ENCODE peak calls at places on chromosomes 3 and 15, in four cellular contexts. G is neuronal stem cell, Z is mesenchymal stem cell, L is H1. I is an unnamed sample.

GRCh38 chr15:29139540-29140459 is 129.8 kb downstream of the NSMCE3 start:
- DNase-seq in Z (peak; percentile 35), G (peak; percentile 55), L (peak; percentile 54), I (no peak)

GRCh38 chr3:71101581-71101980 is 481.9 kb downstream of the FOXP1 start:
- DNase-seq in G (no peak), Z (peak; percentile 69), L (no peak), I (peak; percentile 18)

GRCh38 chr15:35023794-35024193 is 35.7 kb upstream of the ZNF770 start:
- DNase-seq in G (no peak), L (no peak), Z (no peak), I (no peak)

GRCh38 chr15:77528290-77528967 is 104.3 kb downstream of the LINGO1 start:
- DNase-seq in L (no peak), G (no peak), Z (no peak), I (no peak)

GRCh38 chr15:94584833-94585244 is 353.5 kb downstream of the MCTP2 start:
- DNase-seq in Z (no peak), G (no peak), L (no peak), I (no peak)

GRCh38 chr3:66410371-66410770 is 90.5 kb downstream of the LRIG1 start:
- DNase-seq in G (no peak), Z (no peak), L (no peak), I (no peak)

GRCh38 chr15:79872358-79873017 is 24.3 kb downstream of the MTHFS start:
- DNase-seq in Z (peak; percentile 81), L (no peak), G (no peak), I (peak; percentile 69)

GRCh38 chr15:97929456-97930229 is 30.9 kb upstream of the ARRDC4 start:
- DNase-seq in L (no peak), Z (no peak), G (no peak), I (no peak)

GRCh38 chr15:44663410-44664272 is at the start of gene SPG11:
- DNase-seq in L (peak; percentile 99), Z (peak; percentile 97), G (peak; percentile 95), I (peak; percentile 100)

GRCh38 chr3:156812521-156813335 is 13.4 kb upstream of the LEKR1 start:
- DNase-seq in Z (peak; percentile 93), G (no peak), L (no peak), I (no peak)

GRCh38 chr3:13654330-13655073 is 105.6 kb downstream of the FBLN2 start:
- DNase-seq in L (no peak), Z (no peak), G (no peak), I (no peak)

GRCh38 chr15:67834593-67835348 is 5.1 kb downstream of the RNU6-1 start:
- DNase-seq in L (no peak), Z (no peak), G (no peak), I (no peak)

GRCh38 chr3:21326704-21327103 is 424.3 kb downstream of the ZNF385D start:
- DNase-seq in G (peak; percentile 35), Z (no peak), L (no peak), I (peak; percentile 32)

GRCh38 chr3:64244011-64244942 is 19.0 kb upstream of the PRICKLE2 start:
- DNase-seq in Z (no peak), L (no peak), G (no peak), I (peak; percentile 48)

GRCh38 chr3:124845406-124845805 is 41.8 kb downstream of the ITGB5 start:
- DNase-seq in G (no peak), L (no peak), Z (peak; percentile 84), I (no peak)

GRCh38 chr15:88035381-88035780 is 221.2 kb downstream of the NTRK3 start:
- DNase-seq in Z (no peak), G (no peak), L (no peak), I (no peak)

GRCh38 chr3:94936023-94936580 is 873.2 kb downstream of the NSUN3 start:
- DNase-seq in G (no peak), L (no peak), Z (no peak), I (peak; percentile 13)

GRCh38 chr15:66505430-66505811 is 295 bp downstream of the ZWILCH start:
- DNase-seq in G (no peak), L (no peak), Z (no peak), I (no peak)

GRCh38 chr15:49982586-49982985 is 136.4 kb downstream of the ATP8B4 start:
- DNase-seq in L (no peak), Z (peak; percentile 76), G (no peak), I (peak; percentile 50)

GRCh38 chr3:117404756-117405155 is 695.2 kb downstream of the TUSC7 start:
- DNase-seq in L (no peak), Z (no peak), G (no peak), I (no peak)

GRCh38 chr3:73401058-73401457 is 223.7 kb downstream of the PDZRN3 start:
- DNase-seq in Z (peak; percentile 67), L (no peak), G (no peak), I (peak; percentile 63)

GRCh38 chr3:133522036-133522435 is 51.5 kb upstream of the CDV3 start:
- DNase-seq in G (no peak), Z (no peak), L (no peak), I (no peak)

GRCh38 chr3:99859855-99860254 is 42.2 kb downstream of the CMSS1 start:
- DNase-seq in G (no peak), Z (peak; percentile 94), L (no peak), I (peak; percentile 14)

GRCh38 chr3:117681619-117682018 is 972.0 kb downstream of the TUSC7 start:
- DNase-seq in L (no peak), G (no peak), Z (no peak), I (no peak)

GRCh38 chr15:84702961-84703482 is 12.9 kb downstream of the SEC11A start:
- DNase-seq in Z (peak; percentile 83), G (no peak), L (no peak), I (no peak)

GRCh38 chr15:38004218-38004848 is 69.9 kb downstream of the TMCO5A start:
- DNase-seq in L (no peak), Z (no peak), G (no peak), I (no peak)

GRCh38 chr15:70447081-70447480 is 316.3 kb downstream of the UACA start:
- DNase-seq in Z (no peak), L (no peak), G (no peak), I (no peak)

GRCh38 chr3:45105855-45106655 is 40.1 kb downstream of the CDCP1 start:
- DNase-seq in L (no peak), G (no peak), Z (peak; percentile 98), I (no peak)

GRCh38 chr15:52994290-52994689 is 204.2 kb upstream of the ONECUT1 start:
- DNase-seq in Z (no peak), L (no peak), G (no peak), I (no peak)

GRCh38 chr3:81216192-81216591 is 545.3 kb downstream of the GBE1 start:
- DNase-seq in Z (no peak), G (no peak), L (no peak), I (no peak)

GRCh38 chr15:27806396-27806795 is 292.7 kb downstream of the OCA2 start:
- DNase-seq in G (no peak), Z (no peak), L (no peak), I (no peak)

GRCh38 chr3:24837601-24838000 is 343.0 kb upstream of the THRB start:
- DNase-seq in L (no peak), Z (no peak), G (no peak), I (no peak)

GRCh38 chr15:90000175-90000923 is 775 bp upstream of the ZNF710 start:
- DNase-seq in Z (peak; percentile 50), G (peak; percentile 41), L (no peak), I (no peak)

GRCh38 chr15:57827021-57827420 is 120.5 kb downstream of the POLR2M start:
- DNase-seq in Z (no peak), G (no peak), L (no peak), I (no peak)

DNA sequence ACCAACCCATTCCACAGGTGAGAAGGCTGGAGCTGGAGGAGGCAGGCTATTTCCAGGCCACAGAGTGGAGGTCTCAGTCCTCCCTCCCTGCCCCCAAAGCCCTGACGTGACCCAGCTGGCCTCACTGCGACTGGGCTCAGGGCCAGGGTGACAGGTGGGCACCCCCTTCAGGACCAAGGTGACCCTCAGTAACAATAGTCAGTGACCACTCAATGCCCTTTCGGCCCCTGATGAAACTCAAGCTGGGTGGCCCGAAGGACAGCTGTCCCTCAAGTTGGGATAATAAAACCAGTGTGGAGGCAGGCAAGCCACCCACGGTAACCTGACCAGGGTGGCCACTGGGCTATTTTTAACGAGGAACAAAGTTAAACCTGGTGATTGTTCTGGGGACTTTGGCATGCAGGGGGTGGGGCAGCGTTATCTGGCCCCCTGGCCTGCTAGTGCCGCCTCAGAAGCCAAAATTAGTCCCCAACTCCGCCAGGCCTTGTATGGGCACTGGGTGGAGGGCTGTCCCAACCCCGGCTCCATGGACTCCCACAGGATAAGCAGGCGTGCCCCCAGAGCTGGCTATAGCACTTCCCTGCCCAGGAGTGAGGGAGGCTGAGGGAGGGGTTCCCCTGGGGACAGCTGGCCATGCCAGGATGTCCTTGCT is 1.1 kb downstream of the TNNC1 start:
- DNase-seq in G (no peak), L (no peak), Z (no peak), I (no peak)
- H3K9ac ChIP-seq in G (peak overlapping the region; percentile 66), L (no peak overlapping the region), Z (no peak overlapping the region), I (no peak overlapping the region)

DNA sequence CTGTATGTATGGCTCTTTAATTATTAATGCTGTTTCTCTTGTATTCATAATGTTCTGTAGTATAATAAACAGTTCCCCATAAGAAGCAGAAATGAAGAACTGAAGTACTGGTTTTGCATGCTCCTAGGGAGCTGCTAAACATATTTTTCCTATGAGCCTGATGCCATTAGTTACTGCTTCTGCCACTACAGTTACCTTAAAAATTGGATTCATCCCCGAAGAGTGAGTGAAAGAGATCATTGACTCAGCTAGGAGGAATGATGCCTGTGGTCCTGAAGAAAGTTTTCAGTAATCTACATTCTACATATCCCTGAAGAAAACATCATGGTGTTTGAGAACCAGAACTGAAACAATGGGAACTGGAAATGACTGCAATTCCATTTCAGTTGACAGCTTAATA is 37.1 kb upstream of the ST3GAL6 start:
- DNase-seq in Z (no peak), L (no peak), G (no peak), I (no peak)
- H2BK120ac ChIP-seq in Z (no peak overlapping the region), L (no peak overlapping the region), G (no peak overlapping the region), I (no peak overlapping the region)

GRCh38 chr3:31234143-31234542 is 298.6 kb upstream of the STT3B start:
- DNase-seq in L (no peak), Z (no peak), G (no peak), I (no peak)
- H3K18ac ChIP-seq in L (no peak overlapping the region), Z (no peak overlapping the region), G (peak overlapping the region; percentile 62), I (no peak overlapping the region)

DNA sequence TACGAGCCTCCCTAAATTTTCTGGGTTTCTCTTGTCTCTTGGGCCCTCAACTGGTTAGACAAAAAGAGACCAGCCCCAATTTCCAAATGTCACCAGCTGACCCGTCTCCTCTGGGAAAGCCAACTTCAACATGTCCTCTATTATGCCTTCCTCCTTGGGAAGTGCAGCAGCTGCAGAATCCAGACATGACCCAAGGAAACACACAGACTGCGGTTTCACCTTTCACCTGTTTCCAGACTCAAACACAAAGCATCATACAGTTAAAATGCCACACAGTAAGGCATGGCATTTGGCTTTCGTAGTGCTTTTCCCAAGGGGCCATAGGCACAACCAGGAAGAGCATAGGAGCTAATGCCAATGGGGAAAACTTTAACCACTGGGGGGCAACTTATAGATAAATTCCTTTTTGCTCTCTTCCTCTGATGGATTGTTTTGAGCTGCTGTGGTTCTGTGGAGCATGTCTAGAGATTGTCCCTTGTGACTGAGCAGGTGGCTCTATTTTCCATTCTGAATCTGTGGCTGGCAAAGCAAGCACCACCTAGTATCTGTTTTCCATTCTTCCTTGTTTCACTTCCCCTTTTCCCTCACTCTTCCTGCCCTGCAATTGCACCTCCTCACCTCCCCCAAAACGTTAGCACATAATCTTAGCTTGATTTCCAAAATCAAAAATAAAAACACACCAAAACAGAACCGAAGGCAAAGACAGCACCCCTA is 49.3 kb downstream of the HHLA2 start:
- DNase-seq in G (no peak), L (no peak), Z (no peak), I (no peak)
- H3K9ac ChIP-seq in G (no peak overlapping the region), L (no peak overlapping the region), Z (no peak overlapping the region), I (no peak overlapping the region)

GRCh38 chr3:11640009-11640673 is 3.6 kb downstream of the VGLL4 start:
- DNase-seq in Z (no peak), L (no peak), G (no peak), I (no peak)
- H2BK120ac ChIP-seq in Z (no peak overlapping the region), L (no peak overlapping the region), G (no peak overlapping the region), I (no peak overlapping the region)

GRCh38 chr3:127822836-127823589 is 698 bp upstream of the MGLL start:
- DNase-seq in L (no peak), G (peak; percentile 15), Z (peak; percentile 18), I (peak; percentile 45)
- H3K18ac ChIP-seq in L (no peak overlapping the region), G (peak overlapping the region; percentile 66), Z (peak overlapping the region; percentile 77), I (peak overlapping the region; percentile 28)

I was measured in trophoblast cell.